ENCODE peak calls at places on chromosomes 2 and 18, in eight cellular contexts. T, V, Y, Z, A, J, I and S are unnamed samples.
A peak's percentile ranks its signal among the peaks of the same experiment; 100 is the strongest.

GRCh38 chr18:32324173-32324572 is 134.3 kb downstream of the MEP1B start:
- ATAC-seq in T (no peak), V (no peak), Y (no peak), Z (no peak), A (peak; percentile 38), J (peak; percentile 10), I (no peak), S (peak; percentile 72)

GRCh38 chr2:106890611-106891010 is 4.6 kb upstream of the ST6GAL2 start:
- ATAC-seq in T (no peak), V (no peak), Y (no peak), Z (no peak), A (no peak), J (no peak), I (no peak), S (no peak)

GRCh38 chr2:236634203-236634602 is 64.6 kb downstream of the ACKR3 start:
- ATAC-seq in T (no peak), V (no peak), Y (no peak), Z (no peak), A (no peak), J (no peak), I (no peak), S (no peak)

GRCh38 chr2:33419548-33420255 is 56.7 kb upstream of the RASGRP3 start:
- ATAC-seq in T (no peak), V (peak; percentile 61), Y (peak; percentile 48), Z (peak; percentile 34), A (no peak), J (peak; percentile 72), I (no peak), S (no peak)

GRCh38 chr2:30847329-30847728 is 40.1 kb upstream of the CAPN13 start:
- ATAC-seq in T (no peak), V (no peak), Y (no peak), Z (no peak), A (no peak), J (no peak), I (no peak), S (no peak)

GRCh38 chr2:197924483-197924882 is 120.1 kb downstream of the PLCL1 start:
- ATAC-seq in T (no peak), V (no peak), Y (peak; percentile 21), Z (no peak), A (no peak), J (no peak), I (no peak), S (no peak)

GRCh38 chr2:195514365-195514764 is 142.7 kb upstream of the SLC39A10 start:
- ATAC-seq in T (no peak), V (no peak), Y (peak; percentile 35), Z (no peak), A (no peak), J (peak; percentile 53), I (no peak), S (no peak)

GRCh38 chr2:147647816-147648215 is 197.0 kb upstream of the ACVR2A start:
- ATAC-seq in T (no peak), V (no peak), Y (no peak), Z (no peak), A (no peak), J (no peak), I (no peak), S (no peak)

GRCh38 chr2:39135678-39136259 is 14.9 kb upstream of the SOS1 start:
- ATAC-seq in T (no peak), V (no peak), Y (no peak), Z (no peak), A (no peak), J (no peak), I (no peak), S (no peak)

GRCh38 chr18:12317664-12318333 is 9.8 kb downstream of the TUBB6 start:
- ATAC-seq in T (no peak), V (peak; percentile 51), Y (no peak), Z (no peak), A (peak; percentile 77), J (peak; percentile 33), I (peak; percentile 42), S (peak; percentile 74)
- H3K27ac ChIP-seq in T (no peak overlapping the region), V (no peak overlapping the region), Y (no peak overlapping the region), Z (no peak overlapping the region), A (peak overlapping the region; percentile 73), J (peak overlapping the region; percentile 31), I (peak overlapping the region; percentile 4), S (peak overlapping the region; percentile 79)

GRCh38 chr2:150485871-150486538 is 1.5 kb downstream of the RND3 start:
- ATAC-seq in T (peak; percentile 62), V (peak; percentile 68), Y (peak; percentile 42), Z (peak; percentile 76), A (peak; percentile 30), J (peak; percentile 10), I (peak; percentile 47), S (peak; percentile 73)
- TF ChIP-seq POLR2A in T (no peak), V (peak; percentile 25), Y (no peak), Z (no peak), A (no peak), J (no peak), I (no peak), S (peak; percentile 68)

GRCh38 chr2:218399391-218400166 is at the start of gene CTDSP1:
- ATAC-seq in T (peak; percentile 45), V (peak; percentile 49), Y (peak; percentile 62), Z (peak; percentile 31), A (peak; percentile 47), J (peak; percentile 69), I (peak; percentile 68), S (peak; percentile 80)
- TF ChIP-seq CTCF in T (peak; percentile 59), V (no peak), Y (peak; percentile 19), Z (no peak), A (peak; percentile 16), J (peak; percentile 28), I (no peak), S (peak; percentile 33)

GRCh38 chr2:68203587-68203986 is 45.9 kb downstream of the PNO1 start:
- ATAC-seq in T (no peak), V (no peak), Y (no peak), Z (no peak), A (no peak), J (no peak), I (peak; percentile 96), S (no peak)
- H3K27ac ChIP-seq in T (no peak overlapping the region), V (no peak overlapping the region), Y (no peak overlapping the region), Z (no peak overlapping the region), A (no peak overlapping the region), J (no peak overlapping the region), I (peak overlapping the region; percentile 72), S (no peak overlapping the region)

DNA sequence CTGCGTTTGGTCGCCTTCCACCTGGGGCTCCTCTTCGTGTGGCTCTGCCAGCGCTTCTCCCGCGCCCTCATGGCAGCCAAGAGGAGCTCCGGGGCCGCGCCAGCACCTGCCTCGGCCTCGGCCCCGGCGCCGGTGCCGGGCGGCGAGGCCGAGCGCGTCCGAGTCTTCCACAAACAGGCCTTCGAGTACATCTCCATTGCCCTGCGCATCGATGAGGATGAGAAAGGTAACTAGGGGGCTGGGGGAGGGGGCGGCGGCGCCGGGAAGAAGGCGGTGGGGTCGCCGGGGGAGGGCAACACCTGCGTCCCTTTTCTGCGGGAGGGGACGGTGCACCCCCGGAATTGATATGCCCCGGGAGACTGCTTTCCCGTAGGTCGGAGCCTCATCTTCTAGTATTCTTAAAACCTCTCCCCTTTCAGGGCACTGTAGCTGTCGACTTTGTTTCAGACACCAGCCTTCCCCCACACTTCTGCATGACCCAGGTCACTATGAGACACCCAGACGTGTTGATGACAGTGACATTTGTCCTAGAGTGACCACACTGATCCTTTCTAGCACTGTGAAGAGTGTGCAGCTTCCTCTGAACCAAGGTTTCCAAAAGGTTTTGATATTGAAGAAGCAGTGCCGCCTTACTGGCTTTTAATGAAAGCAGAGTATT is 794 bp downstream of the SPAST start:
- ATAC-seq in T (peak; percentile 26), V (peak; percentile 1), Y (peak; percentile 52), Z (no peak), A (no peak), J (no peak), I (peak; percentile 27), S (no peak)
- TF ChIP-seq POLR2A in T (no peak), V (no peak), Y (no peak), Z (peak; percentile 12), A (no peak), J (no peak), I (peak; percentile 78), S (peak; percentile 36)

GRCh38 chr18:41326311-41326710 is 628.7 kb upstream of the PIK3C3 start:
- ATAC-seq in T (no peak), V (no peak), Y (no peak), Z (no peak), A (no peak), J (no peak), I (no peak), S (no peak)
- TF ChIP-seq CTCF in T (no peak), V (no peak), Y (no peak), Z (no peak), A (no peak), J (no peak), I (no peak), S (no peak)

DNA sequence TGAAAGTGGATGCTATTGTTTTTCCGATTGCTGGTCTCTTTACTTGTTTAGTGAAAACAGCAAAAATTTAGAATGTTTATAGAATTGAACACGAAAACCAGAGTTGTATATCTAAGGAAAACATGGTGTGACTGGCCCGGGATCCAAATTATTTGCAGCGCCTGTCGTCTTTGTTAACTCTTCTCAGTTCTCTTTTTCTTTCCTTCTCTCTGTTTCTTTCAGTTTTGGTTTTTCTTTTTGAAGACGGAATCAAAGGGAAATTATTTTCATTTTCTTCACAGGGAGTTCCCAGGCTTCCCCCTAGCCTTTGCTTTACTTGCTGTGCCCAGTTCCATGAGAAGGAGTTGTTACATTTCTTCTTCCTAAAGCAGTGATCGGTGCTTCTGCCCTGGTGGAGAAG is 76.0 kb downstream of the AGAP1 start:
- ATAC-seq in T (no peak), V (no peak), Y (no peak), Z (no peak), A (no peak), J (no peak), I (no peak), S (no peak)
- H3K27ac ChIP-seq in T (no peak overlapping the region), V (no peak overlapping the region), Y (no peak overlapping the region), Z (no peak overlapping the region), A (no peak overlapping the region), J (no peak overlapping the region), I (peak overlapping the region; percentile 44), S (no peak overlapping the region)